ENCODE peak calls at places on chromosomes 6 and 20, in five cellular contexts. D is HAP-1, X is H9, P is dorsolateral prefrontal cortex, V is ACHN. A is an unnamed sample.

GRCh38 chr6:143575440-143575839 is 63.9 kb upstream of the FUCA2 start:
- DNase-seq in V (peak), P (peak), X (peak), D (peak), A (peak)

GRCh38 chr6:43268348-43268685 is 25.0 kb downstream of the TTBK1 start:
- DNase-seq in P (peak), X (no peak), V (no peak), D (no peak), A (no peak)

GRCh38 chr6:69693749-69694148 is 103.1 kb downstream of the LMBRD1 start:
- DNase-seq in V (no peak), P (no peak), D (no peak), X (no peak), A (no peak)

GRCh38 chr6:26269406-26270120 is 95.4 kb upstream of the BTN3A2 start:
- DNase-seq in P (no peak), V (no peak), D (peak), X (no peak), A (no peak)

GRCh38 chr6:30450908-30451818 is 38.1 kb upstream of the HLA-E start:
- DNase-seq in D (no peak), V (no peak), P (peak), X (peak), A (peak)

GRCh38 chr20:43473058-43473704 is 15.5 kb downstream of the SRSF6 start:
- DNase-seq in X (no peak), V (no peak), D (no peak), P (no peak), A (no peak)

GRCh38 chr6:165881812-165882211 is 218.8 kb upstream of the PDE10A start:
- DNase-seq in P (no peak), X (no peak), V (no peak), D (no peak), A (no peak)

GRCh38 chr20:18421608-18422007 is 45.2 kb downstream of the DZANK1 start:
- DNase-seq in P (no peak), D (no peak), V (no peak), X (no peak), A (no peak)

GRCh38 chr6:130513770-130514169 is 148.0 kb downstream of the TMEM200A start:
- DNase-seq in D (no peak), V (no peak), X (no peak), P (no peak), A (no peak)

GRCh38 chr6:109454483-109455160 is 950 bp downstream of the MICAL1 start:
- DNase-seq in P (peak), D (no peak), X (no peak), V (no peak), A (peak)

GRCh38 chr6:148195511-148195910 is 147.1 kb upstream of the SASH1 start:
- DNase-seq in P (no peak), D (no peak), V (no peak), X (no peak), A (no peak)

GRCh38 chr6:43070028-43070632 is 6.0 kb upstream of the PTK7 start:
- DNase-seq in V (peak), P (no peak), D (peak), X (no peak), A (peak)

GRCh38 chr20:33561981-33562601 is 72.2 kb downstream of the CBFA2T2 start:
- DNase-seq in D (no peak), X (peak), P (peak), V (peak), A (no peak)